ENCODE peak calls at places on chromosomes 7 and 10, in ten cellular contexts. One of them, this sample, is unnamed.

GRCh38 chr10:71531485-71532446 is 135.0 kb downstream of the CDH23 start:
- DNase-seq in epithelial cell of esophagus: peak
- DNase-seq in endothelial cell: no peak
- DNase-seq in activated T-helper 2 cell treated with anti-CD3 and anti-CD28 coated beads, Interferon-gamma antibody, Interleukin-2, Interleukin-4, amounts not matched to agents 10 μg/mL and 5 μg/mL and 100 μg/mL, durations not matched to agents 14 hours and 24 hours and 36 hours: peak
- DNase-seq in adipocyte: no peak
- DNase-seq in lower lobe of right lung: no peak
- DNase-seq in NCI-H345: no peak
- DNase-seq in fibroblast of the conjunctiva: no peak
- DNase-seq in stimulated activated CD4-positive, alpha-beta T cell treated with anti-CD3 and anti-CD28 coated beads, TNF-alpha, amount 100 ng/mL, for 4 hours: no peak
- DNase-seq in HuH-7.5: no peak
- DNase-seq in this sample: no peak

GRCh38 chr10:111347386-111348005 is 270.7 kb downstream of the ADRA2A start:
- DNase-seq in HuH-7.5: no peak
- DNase-seq in NCI-H345: peak
- DNase-seq in adipocyte: no peak
- DNase-seq in epithelial cell of esophagus: no peak
- DNase-seq in fibroblast of the conjunctiva: no peak
- DNase-seq in lower lobe of right lung: no peak
- DNase-seq in endothelial cell: peak
- DNase-seq in activated T-helper 2 cell treated with anti-CD3 and anti-CD28 coated beads, Interferon-gamma antibody, Interleukin-2, Interleukin-4, amounts not matched to agents 10 μg/mL and 5 μg/mL and 100 μg/mL, durations not matched to agents 14 hours and 24 hours and 36 hours: no peak
- DNase-seq in stimulated activated CD4-positive, alpha-beta T cell treated with anti-CD3 and anti-CD28 coated beads, TNF-alpha, amount 100 ng/mL, for 4 hours: no peak
- DNase-seq in this sample: peak

GRCh38 chr7:117790251-117790650 is 83.0 kb downstream of the CTTNBP2 start:
- DNase-seq in stimulated activated CD4-positive, alpha-beta T cell treated with anti-CD3 and anti-CD28 coated beads, TNF-alpha, amount 100 ng/mL, for 4 hours: no peak
- DNase-seq in endothelial cell: no peak
- DNase-seq in NCI-H345: no peak
- DNase-seq in lower lobe of right lung: no peak
- DNase-seq in adipocyte: no peak
- DNase-seq in epithelial cell of esophagus: no peak
- DNase-seq in fibroblast of the conjunctiva: no peak
- DNase-seq in HuH-7.5: no peak
- DNase-seq in activated T-helper 2 cell treated with anti-CD3 and anti-CD28 coated beads, Interferon-gamma antibody, Interleukin-2, Interleukin-4, amounts not matched to agents 10 μg/mL and 5 μg/mL and 100 μg/mL, durations not matched to agents 14 hours and 24 hours and 36 hours: no peak
- DNase-seq in this sample: no peak

GRCh38 chr7:157848508-157849340 is 511.9 kb downstream of the DNAJB6 start:
- DNase-seq in HuH-7.5: no peak
- DNase-seq in epithelial cell of esophagus: no peak
- DNase-seq in NCI-H345: no peak
- DNase-seq in lower lobe of right lung: no peak
- DNase-seq in fibroblast of the conjunctiva: no peak
- DNase-seq in stimulated activated CD4-positive, alpha-beta T cell treated with anti-CD3 and anti-CD28 coated beads, TNF-alpha, amount 100 ng/mL, for 4 hours: no peak
- DNase-seq in adipocyte: no peak
- DNase-seq in activated T-helper 2 cell treated with anti-CD3 and anti-CD28 coated beads, Interferon-gamma antibody, Interleukin-2, Interleukin-4, amounts not matched to agents 10 μg/mL and 5 μg/mL and 100 μg/mL, durations not matched to agents 14 hours and 24 hours and 36 hours: no peak
- DNase-seq in endothelial cell: no peak
- DNase-seq in this sample: no peak

GRCh38 chr10:51852297-51852696 is 152.9 kb upstream of the CSTF2T start:
- DNase-seq in stimulated activated CD4-positive, alpha-beta T cell treated with anti-CD3 and anti-CD28 coated beads, TNF-alpha, amount 100 ng/mL, for 4 hours: no peak
- DNase-seq in activated T-helper 2 cell treated with anti-CD3 and anti-CD28 coated beads, Interferon-gamma antibody, Interleukin-2, Interleukin-4, amounts not matched to agents 10 μg/mL and 5 μg/mL and 100 μg/mL, durations not matched to agents 14 hours and 24 hours and 36 hours: no peak
- DNase-seq in fibroblast of the conjunctiva: no peak
- DNase-seq in HuH-7.5: no peak
- DNase-seq in endothelial cell: no peak
- DNase-seq in lower lobe of right lung: no peak
- DNase-seq in adipocyte: no peak
- DNase-seq in NCI-H345: peak
- DNase-seq in epithelial cell of esophagus: no peak
- DNase-seq in this sample: no peak

GRCh38 chr10:68261132-68261856 is 29.4 kb upstream of the ATOH7 start:
- DNase-seq in lower lobe of right lung: no peak
- DNase-seq in HuH-7.5: no peak
- DNase-seq in epithelial cell of esophagus: no peak
- DNase-seq in fibroblast of the conjunctiva: no peak
- DNase-seq in activated T-helper 2 cell treated with anti-CD3 and anti-CD28 coated beads, Interferon-gamma antibody, Interleukin-2, Interleukin-4, amounts not matched to agents 10 μg/mL and 5 μg/mL and 100 μg/mL, durations not matched to agents 14 hours and 24 hours and 36 hours: no peak
- DNase-seq in endothelial cell: no peak
- DNase-seq in NCI-H345: peak
- DNase-seq in adipocyte: no peak
- DNase-seq in stimulated activated CD4-positive, alpha-beta T cell treated with anti-CD3 and anti-CD28 coated beads, TNF-alpha, amount 100 ng/mL, for 4 hours: no peak
- DNase-seq in this sample: peak

GRCh38 chr7:74002474-74003017 is 25.4 kb upstream of the ELN start:
- DNase-seq in fibroblast of the conjunctiva: no peak
- DNase-seq in endothelial cell: no peak
- DNase-seq in epithelial cell of esophagus: peak
- DNase-seq in lower lobe of right lung: peak
- DNase-seq in NCI-H345: no peak
- DNase-seq in adipocyte: peak
- DNase-seq in HuH-7.5: no peak
- DNase-seq in activated T-helper 2 cell treated with anti-CD3 and anti-CD28 coated beads, Interferon-gamma antibody, Interleukin-2, Interleukin-4, amounts not matched to agents 10 μg/mL and 5 μg/mL and 100 μg/mL, durations not matched to agents 14 hours and 24 hours and 36 hours: no peak
- DNase-seq in stimulated activated CD4-positive, alpha-beta T cell treated with anti-CD3 and anti-CD28 coated beads, TNF-alpha, amount 100 ng/mL, for 4 hours: no peak
- DNase-seq in this sample: peak

GRCh38 chr10:3568983-3569382 is 216.0 kb downstream of the KLF6 start:
- DNase-seq in fibroblast of the conjunctiva: no peak
- DNase-seq in HuH-7.5: no peak
- DNase-seq in epithelial cell of esophagus: no peak
- DNase-seq in activated T-helper 2 cell treated with anti-CD3 and anti-CD28 coated beads, Interferon-gamma antibody, Interleukin-2, Interleukin-4, amounts not matched to agents 10 μg/mL and 5 μg/mL and 100 μg/mL, durations not matched to agents 14 hours and 24 hours and 36 hours: no peak
- DNase-seq in lower lobe of right lung: no peak
- DNase-seq in NCI-H345: peak
- DNase-seq in endothelial cell: no peak
- DNase-seq in adipocyte: no peak
- DNase-seq in stimulated activated CD4-positive, alpha-beta T cell treated with anti-CD3 and anti-CD28 coated beads, TNF-alpha, amount 100 ng/mL, for 4 hours: no peak
- DNase-seq in this sample: no peak

GRCh38 chr10:29039659-29040309 is 249.1 kb upstream of the LYZL1 start:
- DNase-seq in NCI-H345: no peak
- DNase-seq in HuH-7.5: no peak
- DNase-seq in lower lobe of right lung: no peak
- DNase-seq in stimulated activated CD4-positive, alpha-beta T cell treated with anti-CD3 and anti-CD28 coated beads, TNF-alpha, amount 100 ng/mL, for 4 hours: no peak
- DNase-seq in endothelial cell: no peak
- DNase-seq in adipocyte: peak
- DNase-seq in epithelial cell of esophagus: no peak
- DNase-seq in fibroblast of the conjunctiva: peak
- DNase-seq in activated T-helper 2 cell treated with anti-CD3 and anti-CD28 coated beads, Interferon-gamma antibody, Interleukin-2, Interleukin-4, amounts not matched to agents 10 μg/mL and 5 μg/mL and 100 μg/mL, durations not matched to agents 14 hours and 24 hours and 36 hours: no peak
- DNase-seq in this sample: no peak

GRCh38 chr7:140726304-140726703 is 29.8 kb downstream of the NDUFB2 start:
- DNase-seq in stimulated activated CD4-positive, alpha-beta T cell treated with anti-CD3 and anti-CD28 coated beads, TNF-alpha, amount 100 ng/mL, for 4 hours: no peak
- DNase-seq in HuH-7.5: no peak
- DNase-seq in epithelial cell of esophagus: no peak
- DNase-seq in NCI-H345: no peak
- DNase-seq in fibroblast of the conjunctiva: peak
- DNase-seq in adipocyte: peak
- DNase-seq in activated T-helper 2 cell treated with anti-CD3 and anti-CD28 coated beads, Interferon-gamma antibody, Interleukin-2, Interleukin-4, amounts not matched to agents 10 μg/mL and 5 μg/mL and 100 μg/mL, durations not matched to agents 14 hours and 24 hours and 36 hours: no peak
- DNase-seq in lower lobe of right lung: no peak
- DNase-seq in endothelial cell: no peak
- DNase-seq in this sample: no peak

GRCh38 chr10:43212043-43212721 is 54.7 kb downstream of the RASGEF1A start:
- DNase-seq in fibroblast of the conjunctiva: no peak
- DNase-seq in stimulated activated CD4-positive, alpha-beta T cell treated with anti-CD3 and anti-CD28 coated beads, TNF-alpha, amount 100 ng/mL, for 4 hours: no peak
- DNase-seq in HuH-7.5: no peak
- DNase-seq in lower lobe of right lung: peak
- DNase-seq in activated T-helper 2 cell treated with anti-CD3 and anti-CD28 coated beads, Interferon-gamma antibody, Interleukin-2, Interleukin-4, amounts not matched to agents 10 μg/mL and 5 μg/mL and 100 μg/mL, durations not matched to agents 14 hours and 24 hours and 36 hours: no peak
- DNase-seq in epithelial cell of esophagus: peak
- DNase-seq in NCI-H345: no peak
- DNase-seq in adipocyte: no peak
- DNase-seq in endothelial cell: no peak
- DNase-seq in this sample: no peak

GRCh38 chr10:10320981-10321380 is 696.7 kb upstream of the CELF2 start:
- DNase-seq in lower lobe of right lung: no peak
- DNase-seq in fibroblast of the conjunctiva: peak
- DNase-seq in epithelial cell of esophagus: peak
- DNase-seq in endothelial cell: no peak
- DNase-seq in HuH-7.5: no peak
- DNase-seq in NCI-H345: no peak
- DNase-seq in adipocyte: no peak
- DNase-seq in stimulated activated CD4-positive, alpha-beta T cell treated with anti-CD3 and anti-CD28 coated beads, TNF-alpha, amount 100 ng/mL, for 4 hours: no peak
- DNase-seq in activated T-helper 2 cell treated with anti-CD3 and anti-CD28 coated beads, Interferon-gamma antibody, Interleukin-2, Interleukin-4, amounts not matched to agents 10 μg/mL and 5 μg/mL and 100 μg/mL, durations not matched to agents 14 hours and 24 hours and 36 hours: no peak
- DNase-seq in this sample: no peak

GRCh38 chr10:44922021-44922420 is 10.9 kb downstream of the TMEM72 start:
- DNase-seq in HuH-7.5: no peak
- DNase-seq in epithelial cell of esophagus: no peak
- DNase-seq in adipocyte: no peak
- DNase-seq in lower lobe of right lung: no peak
- DNase-seq in endothelial cell: no peak
- DNase-seq in NCI-H345: no peak
- DNase-seq in fibroblast of the conjunctiva: no peak
- DNase-seq in stimulated activated CD4-positive, alpha-beta T cell treated with anti-CD3 and anti-CD28 coated beads, TNF-alpha, amount 100 ng/mL, for 4 hours: no peak
- DNase-seq in activated T-helper 2 cell treated with anti-CD3 and anti-CD28 coated beads, Interferon-gamma antibody, Interleukin-2, Interleukin-4, amounts not matched to agents 10 μg/mL and 5 μg/mL and 100 μg/mL, durations not matched to agents 14 hours and 24 hours and 36 hours: no peak
- DNase-seq in this sample: no peak

GRCh38 chr10:28320799-28321198 is 17.9 kb upstream of the MPP7 start:
- DNase-seq in stimulated activated CD4-positive, alpha-beta T cell treated with anti-CD3 and anti-CD28 coated beads, TNF-alpha, amount 100 ng/mL, for 4 hours: no peak
- DNase-seq in NCI-H345: no peak
- DNase-seq in fibroblast of the conjunctiva: no peak
- DNase-seq in adipocyte: no peak
- DNase-seq in lower lobe of right lung: no peak
- DNase-seq in HuH-7.5: no peak
- DNase-seq in endothelial cell: no peak
- DNase-seq in activated T-helper 2 cell treated with anti-CD3 and anti-CD28 coated beads, Interferon-gamma antibody, Interleukin-2, Interleukin-4, amounts not matched to agents 10 μg/mL and 5 μg/mL and 100 μg/mL, durations not matched to agents 14 hours and 24 hours and 36 hours: no peak
- DNase-seq in epithelial cell of esophagus: no peak
- DNase-seq in this sample: no peak

GRCh38 chr7:45421826-45422225 is 152.3 kb upstream of the ADCY1 start:
- DNase-seq in fibroblast of the conjunctiva: peak
- DNase-seq in HuH-7.5: no peak
- DNase-seq in NCI-H345: no peak
- DNase-seq in lower lobe of right lung: no peak
- DNase-seq in epithelial cell of esophagus: no peak
- DNase-seq in endothelial cell: no peak
- DNase-seq in adipocyte: no peak
- DNase-seq in stimulated activated CD4-positive, alpha-beta T cell treated with anti-CD3 and anti-CD28 coated beads, TNF-alpha, amount 100 ng/mL, for 4 hours: no peak
- DNase-seq in activated T-helper 2 cell treated with anti-CD3 and anti-CD28 coated beads, Interferon-gamma antibody, Interleukin-2, Interleukin-4, amounts not matched to agents 10 μg/mL and 5 μg/mL and 100 μg/mL, durations not matched to agents 14 hours and 24 hours and 36 hours: no peak
- DNase-seq in this sample: no peak

GRCh38 chr10:6621536-6621935 is 41.5 kb upstream of the PRKCQ start:
- DNase-seq in HuH-7.5: no peak
- DNase-seq in epithelial cell of esophagus: peak
- DNase-seq in adipocyte: peak
- DNase-seq in lower lobe of right lung: no peak
- DNase-seq in NCI-H345: no peak
- DNase-seq in activated T-helper 2 cell treated with anti-CD3 and anti-CD28 coated beads, Interferon-gamma antibody, Interleukin-2, Interleukin-4, amounts not matched to agents 10 μg/mL and 5 μg/mL and 100 μg/mL, durations not matched to agents 14 hours and 24 hours and 36 hours: no peak
- DNase-seq in fibroblast of the conjunctiva: no peak
- DNase-seq in stimulated activated CD4-positive, alpha-beta T cell treated with anti-CD3 and anti-CD28 coated beads, TNF-alpha, amount 100 ng/mL, for 4 hours: no peak
- DNase-seq in endothelial cell: no peak
- DNase-seq in this sample: no peak

GRCh38 chr10:62047960-62048383 is 146.5 kb downstream of the ARID5B start:
- DNase-seq in epithelial cell of esophagus: peak
- DNase-seq in stimulated activated CD4-positive, alpha-beta T cell treated with anti-CD3 and anti-CD28 coated beads, TNF-alpha, amount 100 ng/mL, for 4 hours: no peak
- DNase-seq in NCI-H345: no peak
- DNase-seq in adipocyte: peak
- DNase-seq in lower lobe of right lung: no peak
- DNase-seq in fibroblast of the conjunctiva: no peak
- DNase-seq in activated T-helper 2 cell treated with anti-CD3 and anti-CD28 coated beads, Interferon-gamma antibody, Interleukin-2, Interleukin-4, amounts not matched to agents 10 μg/mL and 5 μg/mL and 100 μg/mL, durations not matched to agents 14 hours and 24 hours and 36 hours: no peak
- DNase-seq in HuH-7.5: no peak
- DNase-seq in endothelial cell: no peak
- DNase-seq in this sample: no peak

GRCh38 chr10:101120520-101120883 is 10.6 kb upstream of the TLX1 start:
- DNase-seq in fibroblast of the conjunctiva: no peak
- DNase-seq in NCI-H345: no peak
- DNase-seq in adipocyte: no peak
- DNase-seq in endothelial cell: no peak
- DNase-seq in stimulated activated CD4-positive, alpha-beta T cell treated with anti-CD3 and anti-CD28 coated beads, TNF-alpha, amount 100 ng/mL, for 4 hours: no peak
- DNase-seq in HuH-7.5: no peak
- DNase-seq in lower lobe of right lung: no peak
- DNase-seq in epithelial cell of esophagus: no peak
- DNase-seq in activated T-helper 2 cell treated with anti-CD3 and anti-CD28 coated beads, Interferon-gamma antibody, Interleukin-2, Interleukin-4, amounts not matched to agents 10 μg/mL and 5 μg/mL and 100 μg/mL, durations not matched to agents 14 hours and 24 hours and 36 hours: no peak
- DNase-seq in this sample: no peak

GRCh38 chr7:145293120-145293792 is 457.4 kb upstream of the TPK1 start:
- DNase-seq in adipocyte: no peak
- DNase-seq in lower lobe of right lung: no peak
- DNase-seq in endothelial cell: no peak
- DNase-seq in NCI-H345: no peak
- DNase-seq in fibroblast of the conjunctiva: no peak
- DNase-seq in epithelial cell of esophagus: no peak
- DNase-seq in activated T-helper 2 cell treated with anti-CD3 and anti-CD28 coated beads, Interferon-gamma antibody, Interleukin-2, Interleukin-4, amounts not matched to agents 10 μg/mL and 5 μg/mL and 100 μg/mL, durations not matched to agents 14 hours and 24 hours and 36 hours: no peak
- DNase-seq in HuH-7.5: no peak
- DNase-seq in stimulated activated CD4-positive, alpha-beta T cell treated with anti-CD3 and anti-CD28 coated beads, TNF-alpha, amount 100 ng/mL, for 4 hours: no peak
- DNase-seq in this sample: no peak

GRCh38 chr10:48623009-48623408 is 18.1 kb upstream of the ARHGAP22 start:
- DNase-seq in activated T-helper 2 cell treated with anti-CD3 and anti-CD28 coated beads, Interferon-gamma antibody, Interleukin-2, Interleukin-4, amounts not matched to agents 10 μg/mL and 5 μg/mL and 100 μg/mL, durations not matched to agents 14 hours and 24 hours and 36 hours: no peak
- DNase-seq in HuH-7.5: no peak
- DNase-seq in adipocyte: no peak
- DNase-seq in endothelial cell: no peak
- DNase-seq in stimulated activated CD4-positive, alpha-beta T cell treated with anti-CD3 and anti-CD28 coated beads, TNF-alpha, amount 100 ng/mL, for 4 hours: no peak
- DNase-seq in fibroblast of the conjunctiva: no peak
- DNase-seq in lower lobe of right lung: no peak
- DNase-seq in epithelial cell of esophagus: no peak
- DNase-seq in NCI-H345: no peak
- DNase-seq in this sample: no peak

GRCh38 chr7:2646680-2647571 is 15.1 kb downstream of the TTYH3 start:
- DNase-seq in epithelial cell of esophagus: peak
- DNase-seq in activated T-helper 2 cell treated with anti-CD3 and anti-CD28 coated beads, Interferon-gamma antibody, Interleukin-2, Interleukin-4, amounts not matched to agents 10 μg/mL and 5 μg/mL and 100 μg/mL, durations not matched to agents 14 hours and 24 hours and 36 hours: no peak
- DNase-seq in fibroblast of the conjunctiva: no peak
- DNase-seq in adipocyte: no peak
- DNase-seq in stimulated activated CD4-positive, alpha-beta T cell treated with anti-CD3 and anti-CD28 coated beads, TNF-alpha, amount 100 ng/mL, for 4 hours: no peak
- DNase-seq in endothelial cell: no peak
- DNase-seq in lower lobe of right lung: no peak
- DNase-seq in NCI-H345: peak
- DNase-seq in HuH-7.5: no peak
- DNase-seq in this sample: no peak

GRCh38 chr7:100210803-100211202 is 8.9 kb upstream of the PVRIG start:
- DNase-seq in activated T-helper 2 cell treated with anti-CD3 and anti-CD28 coated beads, Interferon-gamma antibody, Interleukin-2, Interleukin-4, amounts not matched to agents 10 μg/mL and 5 μg/mL and 100 μg/mL, durations not matched to agents 14 hours and 24 hours and 36 hours: no peak
- DNase-seq in NCI-H345: no peak
- DNase-seq in fibroblast of the conjunctiva: no peak
- DNase-seq in stimulated activated CD4-positive, alpha-beta T cell treated with anti-CD3 and anti-CD28 coated beads, TNF-alpha, amount 100 ng/mL, for 4 hours: no peak
- DNase-seq in HuH-7.5: no peak
- DNase-seq in lower lobe of right lung: no peak
- DNase-seq in endothelial cell: no peak
- DNase-seq in epithelial cell of esophagus: no peak
- DNase-seq in adipocyte: no peak
- DNase-seq in this sample: no peak

GRCh38 chr7:33764752-33765451 is 140.4 kb upstream of the BMPER start:
- DNase-seq in HuH-7.5: no peak
- DNase-seq in lower lobe of right lung: no peak
- DNase-seq in epithelial cell of esophagus: peak
- DNase-seq in endothelial cell: no peak
- DNase-seq in stimulated activated CD4-positive, alpha-beta T cell treated with anti-CD3 and anti-CD28 coated beads, TNF-alpha, amount 100 ng/mL, for 4 hours: no peak
- DNase-seq in activated T-helper 2 cell treated with anti-CD3 and anti-CD28 coated beads, Interferon-gamma antibody, Interleukin-2, Interleukin-4, amounts not matched to agents 10 μg/mL and 5 μg/mL and 100 μg/mL, durations not matched to agents 14 hours and 24 hours and 36 hours: no peak
- DNase-seq in fibroblast of the conjunctiva: no peak
- DNase-seq in NCI-H345: no peak
- DNase-seq in adipocyte: peak
- DNase-seq in this sample: peak

GRCh38 chr10:35339946-35340345 is 3.6 kb downstream of the CCNY start:
- DNase-seq in lower lobe of right lung: no peak
- DNase-seq in stimulated activated CD4-positive, alpha-beta T cell treated with anti-CD3 and anti-CD28 coated beads, TNF-alpha, amount 100 ng/mL, for 4 hours: no peak
- DNase-seq in HuH-7.5: no peak
- DNase-seq in adipocyte: no peak
- DNase-seq in endothelial cell: no peak
- DNase-seq in fibroblast of the conjunctiva: no peak
- DNase-seq in epithelial cell of esophagus: peak
- DNase-seq in activated T-helper 2 cell treated with anti-CD3 and anti-CD28 coated beads, Interferon-gamma antibody, Interleukin-2, Interleukin-4, amounts not matched to agents 10 μg/mL and 5 μg/mL and 100 μg/mL, durations not matched to agents 14 hours and 24 hours and 36 hours: no peak
- DNase-seq in NCI-H345: no peak
- DNase-seq in this sample: no peak

GRCh38 chr7:74019149-74019548 is 8.8 kb upstream of the ELN start:
- DNase-seq in epithelial cell of esophagus: no peak
- DNase-seq in adipocyte: no peak
- DNase-seq in lower lobe of right lung: no peak
- DNase-seq in fibroblast of the conjunctiva: no peak
- DNase-seq in stimulated activated CD4-positive, alpha-beta T cell treated with anti-CD3 and anti-CD28 coated beads, TNF-alpha, amount 100 ng/mL, for 4 hours: no peak
- DNase-seq in NCI-H345: no peak
- DNase-seq in endothelial cell: no peak
- DNase-seq in HuH-7.5: no peak
- DNase-seq in activated T-helper 2 cell treated with anti-CD3 and anti-CD28 coated beads, Interferon-gamma antibody, Interleukin-2, Interleukin-4, amounts not matched to agents 10 μg/mL and 5 μg/mL and 100 μg/mL, durations not matched to agents 14 hours and 24 hours and 36 hours: no peak
- DNase-seq in this sample: no peak

This sample was measured in body of pancreas.